ENCODE peak calls at places on chromosome 20, in seven cellular contexts. D, C, K, M, J, A and B are unnamed samples.

GRCh38 chr20:38109657-38110524 is 55.2 kb downstream of the TGM2 start:
- DNase-seq in M (no peak), D (peak), A (peak), J (no peak), C (peak), K (no peak), B (no peak)

GRCh38 chr20:45968081-45968671 is 3.8 kb downstream of the ZNF335 start:
- DNase-seq in A (no peak), M (no peak), C (peak), K (no peak), D (no peak), J (no peak), B (no peak)

GRCh38 chr20:8662433-8662954 is 406.4 kb upstream of the PLCB4 start:
- DNase-seq in M (no peak), K (no peak), D (no peak), J (no peak), C (no peak), A (no peak), B (no peak)

GRCh38 chr20:59063358-59064213 is 21.0 kb upstream of the PRELID3B start:
- DNase-seq in K (peak), D (peak), C (peak), J (no peak), M (no peak), A (peak), B (no peak)

GRCh38 chr20:38094373-38094775 is 60.8 kb downstream of the RPRD1B start:
- DNase-seq in J (no peak), D (peak), A (no peak), K (no peak), C (peak), M (no peak), B (no peak)

GRCh38 chr20:50862546-50862945 is 67.7 kb downstream of the BCAS4 start:
- DNase-seq in K (no peak), D (no peak), A (no peak), J (no peak), M (no peak), C (no peak), B (no peak)

GRCh38 chr20:36285746-36286447 is 20.2 kb upstream of the DLGAP4 start:
- DNase-seq in D (no peak), C (no peak), K (no peak), M (no peak), A (no peak), J (no peak), B (no peak)

GRCh38 chr20:63265891-63266515 is 6.6 kb upstream of the ARFGAP1 start:
- DNase-seq in K (no peak), A (no peak), J (no peak), C (no peak), D (no peak), M (no peak), B (no peak)

GRCh38 chr20:50242178-50242514 is 51.5 kb downstream of the CEBPB start:
- DNase-seq in D (no peak), K (no peak), M (no peak), C (no peak), J (no peak), A (no peak), B (no peak)

GRCh38 chr20:32416206-32416605 is 58.1 kb downstream of the ASXL1 start:
- DNase-seq in M (no peak), A (no peak), K (no peak), D (no peak), J (no peak), C (no peak), B (no peak)

GRCh38 chr20:41175727-41176330 is 38.5 kb downstream of the PLCG1 start:
- DNase-seq in J (peak), K (no peak), C (no peak), M (no peak), A (no peak), D (no peak), B (no peak)